ENCODE peak calls at places on chromosomes 3 and 15, in four cellular contexts. V, L, K and P are unnamed samples.

GRCh38 chr15:73927003-73927475 is 777 bp downstream of the LOXL1 start:
- DNase-seq in L (no peak), K (no peak), V (no peak), P (peak; percentile 64)

GRCh38 chr3:65177879-65178484 is 490.2 kb upstream of the ADAMTS9 start:
- DNase-seq in L (no peak), V (peak; percentile 36), K (peak; percentile 7), P (no peak)

GRCh38 chr15:51083641-51084040 is 11.1 kb downstream of the TNFAIP8L3 start:
- DNase-seq in V (no peak), L (no peak), K (no peak), P (no peak)

GRCh38 chr3:179036626-179037300 is 34.8 kb downstream of the ZMAT3 start:
- DNase-seq in K (no peak), L (no peak), V (no peak), P (no peak)

GRCh38 chr3:138752886-138753285 is 81.8 kb downstream of the PIK3CB start:
- DNase-seq in K (no peak), V (no peak), L (no peak), P (no peak)

GRCh38 chr3:12405432-12406272 is 78.6 kb upstream of the TSEN2 start:
- DNase-seq in V (peak; percentile 95), K (peak; percentile 99), L (no peak), P (no peak)

GRCh38 chr15:72472907-72473669 is 1.0 kb upstream of the ARIH1 start:
- DNase-seq in K (peak; percentile 56), V (peak; percentile 38), L (no peak), P (no peak)

GRCh38 chr3:113556556-113557335 is 24.4 kb downstream of the SIDT1 start:
- DNase-seq in K (no peak), V (no peak), L (no peak), P (no peak)

GRCh38 chr3:141368062-141368924 is at the start of gene ZBTB38:
- DNase-seq in K (peak; percentile 96), V (peak; percentile 97), L (peak; percentile 27), P (peak; percentile 21)

GRCh38 chr3:157958471-157958870 is 147.7 kb downstream of the SHOX2 start:
- DNase-seq in V (no peak), L (no peak), K (no peak), P (no peak)

GRCh38 chr3:129656659-129657247 is 50.3 kb upstream of the PLXND1 start:
- DNase-seq in L (no peak), V (no peak), K (no peak), P (no peak)

GRCh38 chr15:69490356-69491050 is 37.9 kb downstream of the RPLP1 start:
- DNase-seq in V (no peak), K (no peak), L (no peak), P (no peak)

GRCh38 chr3:47007001-47007400 is 27.5 kb downstream of the NBEAL2 start:
- DNase-seq in V (no peak), K (no peak), L (no peak), P (no peak)

GRCh38 chr3:126474498-126475410 is 937 bp downstream of the ZXDC start:
- DNase-seq in V (peak; percentile 51), K (peak; percentile 41), L (peak; percentile 30), P (peak; percentile 65)

GRCh38 chr3:82824491-82824890 is 1063.0 kb upstream of the GBE1 start:
- DNase-seq in K (no peak), V (peak; percentile 8), L (no peak), P (no peak)

GRCh38 chr15:91099616-91100560 is at the start of gene SV2B:
- DNase-seq in K (peak; percentile 45), V (peak; percentile 5), L (peak; percentile 72), P (peak; percentile 73)

GRCh38 chr3:55909373-55909772 is 422.3 kb upstream of the WNT5A start:
- DNase-seq in L (no peak), K (no peak), V (no peak), P (no peak)

GRCh38 chr15:101607102-101607501 is 45.1 kb downstream of the TM2D3 start:
- DNase-seq in L (no peak), V (no peak), K (no peak), P (no peak)

GRCh38 chr3:126108689-126109075 is 24.8 kb upstream of the SLC41A3 start:
- DNase-seq in L (no peak), V (no peak), K (no peak), P (no peak)

GRCh38 chr3:128226794-128227399 is 73.6 kb downstream of the EEFSEC start:
- DNase-seq in V (peak; percentile 32), L (no peak), K (peak; percentile 34), P (peak; percentile 56)

GRCh38 chr3:12954891-12955650 is 113.7 kb upstream of the RPL32 start:
- DNase-seq in K (peak; percentile 36), V (peak; percentile 20), L (peak; percentile 62), P (no peak)

GRCh38 chr3:138452491-138452890 is 18.1 kb downstream of the ESYT3 start:
- DNase-seq in V (no peak), L (no peak), K (no peak), P (no peak)

GRCh38 chr15:35697549-35698299 is 151.8 kb upstream of the DPH6 start:
- DNase-seq in L (no peak), K (peak; percentile 66), V (peak; percentile 59), P (no peak)

GRCh38 chr15:26838742-26839460 is 28.0 kb upstream of the GABRA5 start:
- DNase-seq in L (no peak), K (no peak), V (no peak), P (no peak)

GRCh38 chr3:158352551-158352950 is 218.4 kb upstream of the MLF1 start:
- DNase-seq in K (peak; percentile 28), L (no peak), V (no peak), P (peak; percentile 22)

GRCh38 chr15:88399021-88399685 is 68.0 kb downstream of the MRPL46 start:
- DNase-seq in K (no peak), V (no peak), L (no peak), P (no peak)

GRCh38 chr3:110615454-110615853 is 456.2 kb upstream of the NECTIN3 start:
- DNase-seq in K (no peak), V (no peak), L (no peak), P (no peak)
- TF ChIP-seq CTCF in K (no peak), V (no peak), L (no peak), P (no peak)

DNA sequence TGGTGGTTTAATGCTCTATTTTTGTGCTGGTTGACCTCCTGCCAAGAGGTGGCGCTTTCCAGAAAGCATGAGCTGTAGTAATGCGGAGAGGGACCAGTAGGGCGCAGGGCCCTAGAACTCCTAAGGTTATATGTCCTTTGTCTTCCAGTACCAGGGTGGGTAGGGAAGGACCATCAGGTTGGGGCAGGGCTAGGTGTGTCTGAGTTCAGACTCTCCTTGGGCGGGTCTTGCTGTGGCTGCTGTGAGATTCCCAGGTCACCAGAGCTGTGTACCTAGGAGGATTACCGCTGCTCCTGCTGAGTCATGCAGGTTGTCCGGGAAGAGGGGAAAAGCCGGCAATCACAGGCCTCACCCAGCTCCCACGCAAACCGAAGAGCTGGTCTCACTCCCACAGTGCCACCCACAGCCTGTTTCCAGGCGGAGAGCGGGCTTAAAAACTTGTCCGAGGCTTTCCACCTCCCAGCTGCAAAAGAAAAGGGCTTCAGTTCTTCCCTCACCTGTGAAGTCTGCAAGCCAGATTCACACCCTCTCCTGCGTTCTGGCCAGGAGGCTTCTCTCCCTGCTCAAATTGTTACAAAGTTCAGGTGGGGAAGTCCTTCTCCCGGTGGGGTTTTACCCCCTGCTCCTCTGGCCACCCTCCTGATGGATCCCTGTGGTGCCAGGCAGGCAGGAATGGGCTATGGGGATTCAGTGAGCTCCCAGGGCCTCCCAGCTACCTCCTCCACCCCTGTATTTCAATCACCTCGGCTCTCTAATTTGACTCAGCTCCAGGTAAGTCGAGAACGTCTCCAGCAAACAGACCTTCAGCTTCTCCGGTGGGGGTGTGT is 37.7 kb upstream of the BCHE start:
- DNase-seq in L (no peak), V (no peak), K (no peak), P (no peak)
- TF ChIP-seq CTCF in L (no peak), V (no peak), K (no peak), P (no peak)

GRCh38 chr3:52119826-52120225 is 34.4 kb downstream of the POC1A start:
- DNase-seq in V (no peak), K (no peak), L (no peak), P (no peak)

GRCh38 chr3:52121459-52121795 is 32.8 kb downstream of the POC1A start:
- DNase-seq in L (no peak), V (no peak), K (no peak), P (peak; percentile 58)

GRCh38 chr3:52121813-52122212 is 32.4 kb downstream of the POC1A start:
- DNase-seq in K (no peak), L (no peak), V (no peak), P (peak; percentile 41)

GRCh38 chr3:52122491-52122890 is 31.7 kb downstream of the POC1A start:
- DNase-seq in L (no peak), V (no peak), K (no peak), P (no peak)

DNA sequence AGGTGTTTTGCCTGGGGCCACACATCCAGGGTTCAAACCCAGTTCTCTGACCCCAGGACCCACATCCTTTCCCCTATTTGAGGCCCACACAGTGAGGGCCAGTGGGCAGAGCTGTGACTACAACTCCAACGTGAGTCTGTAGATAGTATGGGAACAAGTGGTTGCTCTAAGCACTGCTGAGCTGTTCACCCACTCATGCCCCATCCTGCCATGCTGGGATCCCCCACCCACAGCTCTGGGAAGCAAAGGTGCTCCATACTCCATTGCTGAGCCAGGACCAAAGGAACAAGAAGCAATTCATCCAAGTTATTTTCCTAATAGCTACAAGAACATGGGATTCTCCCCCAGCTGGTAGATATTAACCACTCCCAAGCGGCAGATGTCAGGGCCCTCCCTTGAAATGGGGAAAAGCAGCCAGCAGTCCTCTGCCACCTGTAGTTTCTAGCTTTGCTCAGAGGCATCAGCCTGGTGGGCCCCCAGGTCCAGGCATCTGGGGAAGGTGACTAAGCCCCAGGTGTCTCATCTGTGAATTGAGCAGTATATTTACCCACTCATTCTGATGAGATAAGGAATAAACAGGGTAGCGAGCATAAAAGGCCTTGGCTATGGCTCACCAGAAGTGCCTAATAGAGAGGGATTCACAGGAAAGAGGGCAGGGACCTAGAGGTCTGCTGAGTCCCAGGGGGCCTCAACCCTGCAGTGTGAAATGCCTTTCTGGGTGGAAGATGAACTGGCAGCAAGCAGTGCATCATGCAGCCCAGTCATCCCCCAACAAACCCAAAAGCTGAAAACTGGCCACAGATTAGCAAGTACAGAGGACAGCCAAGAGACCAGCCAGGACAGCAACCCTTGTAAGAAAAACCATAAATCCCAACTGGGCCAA is 33.4 kb downstream of the POC1A start:
- DNase-seq in L (no peak), V (no peak), K (no peak), P (peak; percentile 41)
- TF ChIP-seq CTCF in L (no peak), V (no peak), K (no peak), P (no peak)

DNA sequence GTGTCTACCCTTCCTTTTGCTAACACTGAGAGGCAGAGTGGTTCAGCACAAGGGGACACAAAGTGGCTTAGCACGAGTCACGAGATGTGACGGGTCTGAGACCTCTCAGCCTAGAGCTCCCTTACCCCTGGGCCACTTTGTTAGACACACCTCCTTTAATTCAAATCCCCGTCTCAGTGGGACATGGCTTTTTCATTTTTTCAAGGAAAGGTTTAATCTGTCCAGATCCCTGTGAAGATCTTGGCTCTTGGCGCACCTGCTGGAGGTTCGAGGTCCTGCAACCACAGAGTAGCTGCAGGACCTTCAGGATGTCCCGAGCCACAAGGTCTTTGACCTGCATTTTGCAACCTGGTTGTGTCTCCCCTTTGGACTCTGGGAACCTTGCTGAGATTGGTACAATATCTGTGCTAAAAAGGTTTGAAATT is 52.0 kb downstream of the LPP start:
- DNase-seq in K (no peak), V (no peak), L (no peak), P (no peak)
- TF ChIP-seq CTCF in K (peak; percentile 6), V (peak; percentile 34), L (no peak), P (no peak)